ENCODE peak calls at places on chromosomes 3 and 15, in four cellular contexts. One of them, this sample, is unnamed.

GRCh38 chr3:190532626-190533155 is 18.8 kb downstream of the IL1RAP start:
- DNase-seq in mammary epithelial cell: no peak
- DNase-seq in GM13977: no peak
- DNase-seq in NB4: no peak
- DNase-seq in this sample: no peak

GRCh38 chr15:65354835-65355172 is 23.0 kb downstream of the IGDCC3 start:
- DNase-seq in mammary epithelial cell: no peak
- DNase-seq in GM13977: no peak
- DNase-seq in NB4: no peak
- DNase-seq in this sample: no peak

GRCh38 chr3:134366221-134366927 is 7.9 kb downstream of the AMOTL2 start:
- DNase-seq in mammary epithelial cell: no peak
- DNase-seq in GM13977: no peak
- DNase-seq in NB4: no peak
- DNase-seq in this sample: no peak

GRCh38 chr3:175381685-175382084 is 522.6 kb downstream of the NAALADL2 start:
- DNase-seq in mammary epithelial cell: no peak
- DNase-seq in GM13977: no peak
- DNase-seq in NB4: no peak
- DNase-seq in this sample: no peak

GRCh38 chr15:34049096-34049495 is 10.1 kb upstream of the AVEN start:
- DNase-seq in mammary epithelial cell: peak; percentile 50
- DNase-seq in GM13977: no peak
- DNase-seq in NB4: peak; percentile 24
- DNase-seq in this sample: no peak

GRCh38 chr3:35862057-35862456 is 222.7 kb downstream of the ARPP21 start:
- DNase-seq in mammary epithelial cell: no peak
- DNase-seq in GM13977: no peak
- DNase-seq in NB4: no peak
- DNase-seq in this sample: no peak

GRCh38 chr3:41050149-41050548 is 149.2 kb upstream of the CTNNB1 start:
- DNase-seq in mammary epithelial cell: no peak
- DNase-seq in GM13977: no peak
- DNase-seq in NB4: no peak
- DNase-seq in this sample: no peak

GRCh38 chr3:159902531-159903314 is 85.9 kb upstream of the IL12A start:
- DNase-seq in mammary epithelial cell: no peak
- DNase-seq in GM13977: no peak
- DNase-seq in NB4: no peak
- DNase-seq in this sample: no peak

GRCh38 chr15:39403674-39404117 is 177.2 kb upstream of the THBS1 start:
- DNase-seq in mammary epithelial cell: peak; percentile 58
- DNase-seq in GM13977: no peak
- DNase-seq in NB4: no peak
- DNase-seq in this sample: no peak

GRCh38 chr3:55434789-55435188 is 52.3 kb downstream of the WNT5A start:
- DNase-seq in mammary epithelial cell: peak; percentile 28
- DNase-seq in GM13977: peak; percentile 20
- DNase-seq in NB4: peak; percentile 38
- DNase-seq in this sample: no peak

GRCh38 chr3:154132777-154133375 is 11.7 kb downstream of the ARHGEF26 start:
- DNase-seq in mammary epithelial cell: peak; percentile 39
- DNase-seq in GM13977: no peak
- DNase-seq in NB4: peak; percentile 43
- DNase-seq in this sample: no peak

GRCh38 chr3:52041118-52041847 is 15.1 kb downstream of the DUSP7 start:
- DNase-seq in mammary epithelial cell: no peak
- DNase-seq in GM13977: no peak
- DNase-seq in NB4: peak; percentile 42
- DNase-seq in this sample: no peak

GRCh38 chr15:101001056-101001455 is 81.9 kb downstream of the LRRK1 start:
- DNase-seq in mammary epithelial cell: no peak
- DNase-seq in GM13977: no peak
- DNase-seq in NB4: no peak
- DNase-seq in this sample: no peak

GRCh38 chr3:197242784-197243432 is 55.5 kb downstream of the DLG1 start:
- DNase-seq in mammary epithelial cell: peak; percentile 51
- DNase-seq in GM13977: no peak
- DNase-seq in NB4: no peak
- DNase-seq in this sample: no peak

GRCh38 chr15:90620379-90621134 is 90.8 kb downstream of the CRTC3 start:
- DNase-seq in mammary epithelial cell: no peak
- DNase-seq in GM13977: peak; percentile 77
- DNase-seq in NB4: peak; percentile 94
- DNase-seq in this sample: no peak

GRCh38 chr3:99714146-99714545 is 75.8 kb downstream of the COL8A1 start:
- DNase-seq in mammary epithelial cell: no peak
- DNase-seq in GM13977: no peak
- DNase-seq in NB4: no peak
- DNase-seq in this sample: no peak

GRCh38 chr3:151552589-151552988 is 91.7 kb upstream of the IGSF10 start:
- DNase-seq in mammary epithelial cell: no peak
- DNase-seq in GM13977: no peak
- DNase-seq in NB4: peak; percentile 79
- DNase-seq in this sample: no peak

GRCh38 chr3:53705024-53705750 is 141.0 kb downstream of the CHDH start:
- DNase-seq in mammary epithelial cell: no peak
- DNase-seq in GM13977: no peak
- DNase-seq in NB4: no peak
- DNase-seq in this sample: no peak

GRCh38 chr3:179766416-179767133 is 113.7 kb downstream of the USP13 start:
- DNase-seq in mammary epithelial cell: no peak
- DNase-seq in GM13977: no peak
- DNase-seq in NB4: no peak
- DNase-seq in this sample: no peak

GRCh38 chr3:179771797-179772196 is 119.0 kb downstream of the USP13 start:
- DNase-seq in mammary epithelial cell: no peak
- DNase-seq in GM13977: no peak
- DNase-seq in NB4: no peak
- DNase-seq in this sample: no peak

GRCh38 chr3:179765396-179765795 is 112.6 kb downstream of the USP13 start:
- DNase-seq in mammary epithelial cell: no peak
- DNase-seq in GM13977: no peak
- DNase-seq in NB4: no peak
- DNase-seq in this sample: no peak

GRCh38 chr3:179769411-179770247 is 116.8 kb downstream of the USP13 start:
- DNase-seq in mammary epithelial cell: no peak
- DNase-seq in GM13977: no peak
- DNase-seq in NB4: peak; percentile 26
- DNase-seq in this sample: no peak

DNA sequence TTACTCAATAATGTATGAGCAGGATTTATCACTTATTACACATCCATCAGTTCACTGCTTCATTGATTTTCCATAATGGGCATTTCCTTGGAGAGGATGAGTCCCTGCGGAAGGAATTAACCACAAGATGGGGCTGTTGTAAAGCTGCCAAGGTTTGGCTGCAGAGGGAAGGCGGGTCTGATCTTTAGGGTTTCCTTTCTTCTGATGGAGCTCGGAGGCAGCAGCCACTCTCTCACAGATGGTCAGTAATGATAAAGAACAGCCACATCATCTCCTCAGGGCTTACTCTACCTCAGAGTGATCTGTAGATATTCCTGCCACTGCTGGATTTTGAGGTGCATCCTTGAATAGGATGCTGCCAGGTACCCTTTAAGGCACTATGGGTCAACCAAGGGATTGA is 115.2 kb downstream of the USP13 start:
- DNase-seq in mammary epithelial cell: peak; percentile 47
- DNase-seq in GM13977: no peak
- DNase-seq in NB4: peak; percentile 25
- DNase-seq in this sample: peak; percentile 24
- TF ChIP-seq CTCF in mammary epithelial cell: peak; percentile 61
- TF ChIP-seq CTCF in GM13977: peak; percentile 37
- TF ChIP-seq CTCF in NB4: peak; percentile 28
- TF ChIP-seq CTCF in this sample: peak; percentile 66

GRCh38 chr3:42116466-42116865 is 25.3 kb downstream of the TRAK1 start:
- DNase-seq in mammary epithelial cell: no peak
- DNase-seq in GM13977: no peak
- DNase-seq in NB4: no peak
- DNase-seq in this sample: no peak

GRCh38 chr3:42120866-42121265 is 29.7 kb downstream of the TRAK1 start:
- DNase-seq in mammary epithelial cell: peak; percentile 82
- DNase-seq in GM13977: no peak
- DNase-seq in NB4: no peak
- DNase-seq in this sample: no peak

GRCh38 chr3:42119558-42120355 is 28.6 kb downstream of the TRAK1 start:
- DNase-seq in mammary epithelial cell: no peak
- DNase-seq in GM13977: no peak
- DNase-seq in NB4: no peak
- DNase-seq in this sample: no peak

GRCh38 chr3:42117175-42118008 is 26.2 kb downstream of the TRAK1 start:
- DNase-seq in mammary epithelial cell: peak; percentile 76
- DNase-seq in GM13977: no peak
- DNase-seq in NB4: no peak
- DNase-seq in this sample: no peak

DNA sequence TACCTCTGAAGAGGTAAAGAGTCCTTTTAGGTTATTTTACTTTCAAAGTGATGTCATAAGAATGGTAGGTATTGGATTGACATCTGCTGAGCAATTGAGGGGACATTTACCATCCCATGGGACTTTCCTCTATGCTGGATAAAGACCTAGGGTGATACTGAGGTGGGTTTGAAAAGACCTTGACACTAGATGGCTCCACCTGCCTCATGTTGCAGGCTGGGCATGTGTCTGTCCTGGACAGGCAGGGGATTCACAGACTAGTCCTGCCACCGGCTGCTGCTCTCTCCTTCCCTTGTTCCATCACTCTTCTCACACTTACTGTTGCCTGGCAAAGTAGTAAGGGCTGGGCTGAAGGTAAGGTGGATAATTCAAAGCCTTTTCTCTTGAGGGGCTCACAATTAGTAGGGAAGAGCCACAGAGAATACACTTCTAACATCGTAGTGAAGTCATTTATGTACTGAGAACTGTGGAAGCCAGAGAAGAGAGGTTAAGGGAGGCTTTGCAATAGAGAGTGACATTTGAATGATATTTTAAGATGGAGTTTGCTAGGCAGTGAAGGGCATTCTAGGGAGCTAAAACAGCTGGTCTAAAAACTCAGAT is 27.7 kb downstream of the TRAK1 start:
- DNase-seq in mammary epithelial cell: peak; percentile 66
- DNase-seq in GM13977: peak; percentile 77
- DNase-seq in NB4: peak; percentile 53
- DNase-seq in this sample: no peak
- TF ChIP-seq CTCF in mammary epithelial cell: peak; percentile 43
- TF ChIP-seq CTCF in GM13977: peak; percentile 70
- TF ChIP-seq CTCF in NB4: peak; percentile 10
- TF ChIP-seq CTCF in this sample: peak; percentile 65

GRCh38 chr3:33980252-33980651 is 181.8 kb downstream of the PDCD6IP start:
- DNase-seq in mammary epithelial cell: peak; percentile 63
- DNase-seq in GM13977: no peak
- DNase-seq in NB4: no peak
- DNase-seq in this sample: no peak
- TF ChIP-seq CTCF in mammary epithelial cell: peak; percentile 83
- TF ChIP-seq CTCF in GM13977: peak; percentile 45
- TF ChIP-seq CTCF in NB4: no peak
- TF ChIP-seq CTCF in this sample: peak; percentile 59

GRCh38 chr15:40595219-40595618 is 1.2 kb downstream of the KNL1 start:
- DNase-seq in mammary epithelial cell: peak; percentile 3
- DNase-seq in GM13977: no peak
- DNase-seq in NB4: no peak
- DNase-seq in this sample: no peak

GRCh38 chr15:40595773-40596172 is 1.7 kb downstream of the KNL1 start:
- DNase-seq in mammary epithelial cell: peak; percentile 2
- DNase-seq in GM13977: no peak
- DNase-seq in NB4: no peak
- DNase-seq in this sample: no peak

GRCh38 chr15:40593130-40593529 is 919 bp upstream of the KNL1 start:
- DNase-seq in mammary epithelial cell: no peak
- DNase-seq in GM13977: no peak
- DNase-seq in NB4: no peak
- DNase-seq in this sample: no peak

GRCh38 chr15:40593588-40594428 is at the start of gene KNL1:
- DNase-seq in mammary epithelial cell: peak; percentile 93
- DNase-seq in GM13977: peak; percentile 84
- DNase-seq in NB4: peak; percentile 90
- DNase-seq in this sample: peak; percentile 97

DNA sequence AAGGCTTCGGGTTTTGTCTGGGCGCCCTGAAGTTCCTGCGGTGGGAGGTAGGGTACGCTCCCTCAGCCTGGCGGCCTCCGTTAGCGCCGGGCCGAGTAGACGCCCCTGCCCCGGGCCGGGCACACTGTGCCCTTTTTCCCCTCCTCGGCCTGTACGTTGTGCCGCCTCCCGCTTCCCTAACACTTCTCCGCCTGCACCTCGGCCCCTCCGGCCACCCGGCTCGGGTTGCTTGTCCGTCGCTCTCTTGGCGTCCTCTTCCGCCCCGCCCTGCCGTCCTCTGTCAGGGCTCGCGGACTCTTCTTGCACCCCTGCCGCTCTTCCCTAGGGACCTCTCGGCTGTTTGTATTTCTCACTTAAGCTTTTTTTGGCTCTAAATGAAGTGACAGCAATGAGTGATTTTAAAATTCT is 384 bp downstream of the KNL1 start:
- DNase-seq in mammary epithelial cell: peak; percentile 63
- DNase-seq in GM13977: peak; percentile 63
- DNase-seq in NB4: peak; percentile 90
- DNase-seq in this sample: peak; percentile 61
- TF ChIP-seq CTCF in mammary epithelial cell: no peak
- TF ChIP-seq CTCF in GM13977: no peak
- TF ChIP-seq CTCF in NB4: no peak
- TF ChIP-seq CTCF in this sample: peak; percentile 33

GRCh38 chr3:186609247-186609868 is 3.5 kb upstream of the AHSG start:
- DNase-seq in mammary epithelial cell: peak; percentile 72
- DNase-seq in GM13977: peak; percentile 29
- DNase-seq in NB4: peak; percentile 46
- DNase-seq in this sample: no peak
- TF ChIP-seq CTCF in mammary epithelial cell: peak; percentile 68
- TF ChIP-seq CTCF in GM13977: peak; percentile 41
- TF ChIP-seq CTCF in NB4: peak; percentile 41
- TF ChIP-seq CTCF in this sample: peak; percentile 15

GRCh38 chr3:179098388-179099077 is 26.9 kb upstream of the ZMAT3 start:
- DNase-seq in mammary epithelial cell: peak; percentile 72
- DNase-seq in GM13977: no peak
- DNase-seq in NB4: no peak
- DNase-seq in this sample: no peak
- TF ChIP-seq CTCF in mammary epithelial cell: no peak
- TF ChIP-seq CTCF in GM13977: no peak
- TF ChIP-seq CTCF in NB4: no peak
- TF ChIP-seq CTCF in this sample: no peak

GRCh38 chr3:12536423-12536822 is 8.9 kb downstream of the MKRN2OS start:
- DNase-seq in mammary epithelial cell: no peak
- DNase-seq in GM13977: no peak
- DNase-seq in NB4: no peak
- DNase-seq in this sample: no peak
- TF ChIP-seq CTCF in mammary epithelial cell: no peak
- TF ChIP-seq CTCF in GM13977: no peak
- TF ChIP-seq CTCF in NB4: no peak
- TF ChIP-seq CTCF in this sample: no peak